ENCODE peak calls at places on chromosomes 3 and 15, in four cellular contexts. K, E, H and W are unnamed samples.

GRCh38 chr3:185335799-185336198 is 27.1 kb upstream of the MAP3K13 start:
- DNase-seq in K (peak), E (peak), H (peak), W (peak)

GRCh38 chr3:27585429-27585828 is 101.2 kb upstream of the SLC4A7 start:
- DNase-seq in K (no peak), E (no peak), H (no peak), W (no peak)

GRCh38 chr15:36936652-36937051 is 163.7 kb downstream of the MEIS2 start:
- DNase-seq in K (no peak), E (no peak), H (no peak), W (no peak)

GRCh38 chr3:15454965-15455364 is 27.6 kb downstream of the EAF1 start:
- DNase-seq in K (no peak), E (no peak), H (no peak), W (no peak)

GRCh38 chr15:65790692-65791334 is 1.3 kb downstream of the DENND4A start:
- DNase-seq in K (no peak), E (peak), H (peak), W (peak)

GRCh38 chr3:46646700-46647099 is 34.4 kb downstream of the FAM240A start:
- DNase-seq in K (no peak), E (no peak), H (peak), W (no peak)

GRCh38 chr3:9339750-9340449 is 23.0 kb upstream of the THUMPD3 start:
- DNase-seq in K (peak), E (no peak), H (peak), W (no peak)

GRCh38 chr3:177893321-177893720 is 642.9 kb upstream of the KCNMB2 start:
- DNase-seq in K (no peak), E (no peak), H (peak), W (peak)

DNA sequence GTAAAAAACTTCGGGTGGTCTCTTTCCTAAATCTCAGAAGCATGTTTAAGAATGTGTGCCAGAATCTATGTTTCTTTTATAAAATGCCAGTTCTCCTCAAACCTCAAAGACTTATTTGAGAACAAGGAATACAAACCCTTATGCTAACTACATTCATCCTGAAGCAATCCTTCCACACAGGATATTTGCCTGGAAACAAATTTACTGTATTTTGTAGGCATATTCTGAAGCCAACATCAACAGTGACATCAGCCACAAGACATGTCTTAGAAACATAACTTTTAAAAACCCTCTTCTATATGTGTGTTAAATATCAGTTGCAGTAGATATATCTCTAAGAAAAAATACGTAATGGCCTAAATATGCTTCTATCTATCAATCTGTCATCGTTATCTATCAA is 1077.0 kb downstream of the ROBO1 start:
- DNase-seq in K (no peak), E (no peak), H (no peak), W (peak)
- H3K4me2 ChIP-seq in K (no peak), E (no peak), H (no peak), W (no peak)

DNA sequence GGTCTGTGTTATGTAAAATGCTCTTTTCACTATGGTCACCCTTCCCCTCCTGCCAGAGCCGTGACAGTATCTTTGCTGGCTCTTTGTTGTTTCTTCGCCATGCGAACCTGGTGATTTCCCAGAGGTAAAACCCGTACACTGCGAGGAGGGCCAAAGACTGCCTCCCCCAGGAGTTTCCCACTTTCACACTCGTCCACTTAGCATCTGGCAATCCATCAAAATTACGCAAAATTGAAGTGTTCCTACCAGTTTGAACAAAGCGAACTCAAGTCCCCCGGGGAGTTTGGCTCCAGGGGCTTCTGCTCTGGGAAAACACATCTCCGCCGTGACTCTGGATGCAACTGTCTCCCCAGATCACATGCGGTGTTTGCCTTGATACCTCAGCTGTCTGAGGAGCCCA is 239.9 kb downstream of the FAM43A start:
- DNase-seq in K (no peak), E (no peak), H (no peak), W (no peak)
- H3K4me2 ChIP-seq in K (no peak), E (no peak), H (no peak), W (no peak)

GRCh38 chr3:64490180-64490579 is 197.6 kb downstream of the ADAMTS9 start:
- DNase-seq in K (no peak), E (no peak), H (no peak), W (no peak)
- H3K4me2 ChIP-seq in K (no peak), E (no peak), H (no peak), W (no peak)

GRCh38 chr15:64351265-64351664 is 4.7 kb downstream of the CSNK1G1 start:
- DNase-seq in K (no peak), E (no peak), H (no peak), W (peak)
- H3K4me2 ChIP-seq in K (no peak), E (no peak), H (no peak), W (peak)

GRCh38 chr3:190182418-190183043 is 61.8 kb upstream of the P3H2 start:
- DNase-seq in K (no peak), E (peak), H (peak), W (no peak)
- H3K4me2 ChIP-seq in K (no peak), E (peak), H (peak), W (no peak)

GRCh38 chr3:57160046-57160730 is 5.0 kb downstream of the IL17RD start:
- DNase-seq in K (no peak), E (no peak), H (no peak), W (no peak)
- H3K4me2 ChIP-seq in K (no peak), E (no peak), H (no peak), W (no peak)

DNA sequence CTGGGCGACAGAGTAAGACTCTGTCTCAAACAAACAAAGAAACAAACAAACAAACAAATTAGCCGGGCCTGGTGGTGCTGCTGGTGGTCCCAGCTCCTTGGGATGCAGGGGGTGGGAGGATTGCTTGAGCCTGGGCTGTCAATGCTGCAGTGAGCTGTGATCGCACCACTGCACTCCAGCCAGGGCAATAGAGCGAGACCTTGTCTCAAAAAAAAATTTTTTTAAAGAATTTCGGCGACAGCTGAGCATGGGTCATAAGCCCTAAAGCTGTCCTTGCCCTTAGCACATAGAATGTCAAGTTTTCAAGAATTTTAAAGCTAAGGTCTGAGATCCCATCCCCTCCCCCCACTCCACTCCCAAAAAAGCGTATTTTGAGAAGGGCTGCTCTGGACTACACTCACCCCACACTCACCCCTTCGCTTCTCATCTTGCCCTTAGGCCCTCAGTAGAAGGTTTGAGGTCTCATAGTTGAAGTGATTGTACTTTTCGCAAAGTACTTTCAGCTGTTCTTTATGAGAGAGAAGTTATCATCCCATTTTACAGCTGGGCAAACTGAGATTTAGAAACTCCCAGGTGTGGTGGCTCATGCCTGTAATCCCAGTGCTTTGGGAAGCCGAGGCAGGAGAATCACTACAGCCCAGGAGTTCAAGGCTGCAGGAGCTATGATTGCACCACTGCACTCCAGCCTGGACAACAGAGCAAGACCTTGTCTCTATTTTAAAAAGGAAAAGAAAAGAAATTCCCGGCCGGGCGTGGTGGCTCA is 34.3 kb upstream of the FLNB start:
- DNase-seq in K (no peak), E (no peak), H (no peak), W (no peak)
- H3K4me2 ChIP-seq in K (peak), E (peak), H (no peak), W (no peak)

GRCh38 chr15:64623347-64624024 is 151.9 kb downstream of the RBPMS2 start:
- DNase-seq in K (no peak), E (no peak), H (no peak), W (no peak)
- H3K4me2 ChIP-seq in K (no peak), E (no peak), H (no peak), W (no peak)

GRCh38 chr3:160183375-160184076 is 41.7 kb upstream of the C3orf80 start:
- DNase-seq in K (no peak), E (no peak), H (no peak), W (no peak)
- H3K4me2 ChIP-seq in K (no peak), E (no peak), H (no peak), W (no peak)